ENCODE peak calls at places on chromosomes 16 and 17, in ten cellular contexts. T is Caki2; Y is NAMALWA; B is Jurkat, Clone E6-1; D is T-helper 17 cell; C is GM13976; Q is activated naive CD4-positive, alpha-beta T cell treated with anti-CD3 and anti-CD28 coated beads for 36 hours; V is NCI-H1105 treated with DMSO at 0.1 percent for 48 hours; S is mesendoderm; E is omental fat pad. K is an unnamed sample.

GRCh38 chr17:2503627-2504026 is 8.1 kb downstream of the METTL16 start:
- DNase-seq in T (no peak), Y (no peak), B (no peak), D (no peak), C (no peak), Q (no peak), V (no peak), S (no peak), E (no peak), K (no peak)

GRCh38 chr17:76659928-76660614 is 16.5 kb upstream of the ST6GALNAC1 start:
- DNase-seq in T (peak), Y (no peak), B (no peak), D (no peak), C (peak), Q (no peak), V (no peak), S (no peak), E (no peak), K (no peak)

GRCh38 chr16:14303182-14303618 is 232.1 kb downstream of the MRTFB start:
- DNase-seq in T (peak), Y (no peak), B (no peak), D (no peak), C (no peak), Q (no peak), V (no peak), S (peak), E (no peak), K (no peak)

GRCh38 chr17:50269477-50270429 is 4.5 kb upstream of the TMEM92 start:
- DNase-seq in T (peak), Y (peak), B (peak), D (peak), C (peak), Q (peak), V (no peak), S (peak), E (peak), K (no peak)

GRCh38 chr16:86196687-86197391 is 297.9 kb downstream of the IRF8 start:
- DNase-seq in T (no peak), Y (no peak), B (no peak), D (no peak), C (no peak), Q (no peak), V (no peak), S (no peak), E (no peak), K (no peak)

GRCh38 chr17:62727916-62728672 is 80.0 kb downstream of the MARCHF10 start:
- DNase-seq in T (no peak), Y (no peak), B (no peak), D (no peak), C (no peak), Q (no peak), V (no peak), S (peak), E (no peak), K (no peak)

GRCh38 chr17:48647103-48647963 is 21.2 kb upstream of the HOXB9 start:
- DNase-seq in T (no peak), Y (no peak), B (no peak), D (no peak), C (no peak), Q (no peak), V (peak), S (peak), E (no peak), K (no peak)

GRCh38 chr16:84740596-84741071 is 40.8 kb downstream of the USP10 start:
- DNase-seq in T (no peak), Y (no peak), B (no peak), D (no peak), C (no peak), Q (no peak), V (no peak), S (no peak), E (no peak), K (no peak)

GRCh38 chr17:63841350-63842172 is 924 bp downstream of the SMARCD2 start:
- DNase-seq in T (peak), Y (peak), B (no peak), D (no peak), C (peak), Q (peak), V (no peak), S (peak), E (peak), K (no peak)

GRCh38 chr17:348692-349425 is 3.7 kb downstream of the RPH3AL start:
- DNase-seq in T (no peak), Y (no peak), B (no peak), D (no peak), C (no peak), Q (no peak), V (no peak), S (no peak), E (no peak), K (no peak)

GRCh38 chr16:50521246-50521900 is 26.8 kb upstream of the NKD1 start:
- DNase-seq in T (no peak), Y (no peak), B (no peak), D (no peak), C (no peak), Q (no peak), V (no peak), S (no peak), E (no peak), K (no peak)

GRCh38 chr16:82783933-82784566 is 157.3 kb downstream of the CDH13 start:
- DNase-seq in T (no peak), Y (no peak), B (no peak), D (no peak), C (no peak), Q (no peak), V (no peak), S (no peak), E (no peak), K (no peak)

GRCh38 chr16:825298-826061 is 24.9 kb upstream of the GNG13 start:
- DNase-seq in T (no peak), Y (no peak), B (no peak), D (no peak), C (no peak), Q (no peak), V (peak), S (no peak), E (no peak), K (no peak)

GRCh38 chr16:75494696-75495601 is at the start of gene CHST6:
- DNase-seq in T (no peak), Y (no peak), B (no peak), D (no peak), C (peak), Q (no peak), V (no peak), S (peak), E (no peak), K (no peak)

GRCh38 chr16:66927918-66928649 is 2.7 kb upstream of the RRAD start:
- DNase-seq in T (peak), Y (no peak), B (no peak), D (no peak), C (no peak), Q (no peak), V (no peak), S (no peak), E (no peak), K (no peak)

GRCh38 chr17:68378202-68379149 is 78.8 kb downstream of the WIPI1 start:
- DNase-seq in T (peak), Y (no peak), B (no peak), D (no peak), C (no peak), Q (no peak), V (no peak), S (peak), E (peak), K (peak)

GRCh38 chr17:74340470-74341023 is 14.5 kb downstream of the KIF19 start:
- DNase-seq in T (peak), Y (no peak), B (no peak), D (no peak), C (no peak), Q (no peak), V (no peak), S (no peak), E (no peak), K (no peak)

GRCh38 chr16:49639739-49640388 is 216.0 kb downstream of the ZNF423 start:
- DNase-seq in T (no peak), Y (no peak), B (no peak), D (no peak), C (no peak), Q (no peak), V (no peak), S (peak), E (no peak), K (no peak)

GRCh38 chr17:50479522-50480141 is 972 bp downstream of the RSAD1 start:
- DNase-seq in T (peak), Y (peak), B (peak), D (peak), C (peak), Q (peak), V (peak), S (peak), E (no peak), K (no peak)

GRCh38 chr16:75079346-75079926 is 37.1 kb downstream of the LDHD start:
- DNase-seq in T (no peak), Y (no peak), B (no peak), D (no peak), C (no peak), Q (no peak), V (no peak), S (no peak), E (no peak), K (no peak)

GRCh38 chr17:16872351-16872751 is 99.6 kb downstream of the TNFRSF13B start:
- DNase-seq in T (no peak), Y (no peak), B (no peak), D (no peak), C (no peak), Q (no peak), V (no peak), S (no peak), E (no peak), K (no peak)

GRCh38 chr17:13031718-13032350 is 14.0 kb upstream of the ELAC2 start:
- DNase-seq in T (peak), Y (peak), B (peak), D (peak), C (peak), Q (peak), V (peak), S (peak), E (peak), K (no peak)

GRCh38 chr16:87764600-87765472 is 950 bp downstream of the KLHDC4 start:
- DNase-seq in T (no peak), Y (peak), B (peak), D (no peak), C (no peak), Q (no peak), V (no peak), S (no peak), E (no peak), K (no peak)

K was measured in non-pigmented ciliary epithelial cell.